ENCODE peak calls at places on chromosomes 13 and 19, in nine cellular contexts. E is PC-9, L is mammary epithelial cell, K is HCT116, P is hepatocyte, Y is neural progenitor cell, Q is HepG2, B is GM23248, W is SK-N-MC. X is an unnamed sample.

GRCh38 chr13:40116008-40116407 is 460.5 kb downstream of the COG6 start:
- DNase-seq in E (peak), L (peak), K (peak), P (peak), Y (no peak), Q (peak), B (peak), W (no peak), X (peak)

GRCh38 chr19:51372649-51373504 is at the start of gene NKG7:
- DNase-seq in E (no peak), L (no peak), K (no peak), P (no peak), Y (no peak), Q (no peak), B (no peak), W (no peak), X (no peak)

GRCh38 chr13:109412232-109412935 is 374.0 kb downstream of the IRS2 start:
- DNase-seq in E (no peak), L (no peak), K (peak), P (peak), Y (peak), Q (no peak), B (peak), W (no peak), X (peak)

GRCh38 chr13:97621631-97622030 is 187.7 kb downstream of the RAP2A start:
- DNase-seq in E (no peak), L (no peak), K (no peak), P (no peak), Y (peak), Q (no peak), B (no peak), W (no peak), X (no peak)

GRCh38 chr19:29665215-29665825 is at the start of gene PLEKHF1:
- DNase-seq in E (peak), L (peak), K (peak), P (peak), Y (peak), Q (peak), B (peak), W (no peak), X (peak)

GRCh38 chr19:44809856-44810554 is 1.1 kb downstream of the BCAM start:
- DNase-seq in E (no peak), L (peak), K (no peak), P (no peak), Y (peak), Q (no peak), B (no peak), W (no peak), X (no peak)

GRCh38 chr19:47106819-47107200 is 6.8 kb downstream of the ZC3H4 start:
- DNase-seq in E (no peak), L (no peak), K (no peak), P (no peak), Y (no peak), Q (no peak), B (peak), W (no peak), X (peak)

GRCh38 chr19:3098141-3098514 is 4.0 kb downstream of the GNA11 start:
- DNase-seq in E (no peak), L (peak), K (no peak), P (no peak), Y (no peak), Q (no peak), B (no peak), W (no peak), X (no peak)

GRCh38 chr13:28820099-28821051 is at the start of gene MTUS2:
- DNase-seq in E (no peak), L (peak), K (no peak), P (peak), Y (peak), Q (no peak), B (peak), W (no peak), X (no peak)

GRCh38 chr13:101755228-101755887 is 302.9 kb downstream of the ITGBL1 start:
- DNase-seq in E (no peak), L (no peak), K (no peak), P (no peak), Y (no peak), Q (no peak), B (no peak), W (no peak), X (peak)

GRCh38 chr13:52652170-52652979 is at the start of gene SUGT1:
- DNase-seq in E (peak), L (peak), K (peak), P (peak), Y (peak), Q (peak), B (peak), W (peak), X (peak)

GRCh38 chr19:46299004-46299509 is 2.2 kb downstream of the HIF3A start:
- DNase-seq in E (peak), L (peak), K (peak), P (peak), Y (no peak), Q (peak), B (peak), W (no peak), X (peak)

GRCh38 chr13:77387607-77388200 is 60.8 kb upstream of the MYCBP2 start:
- DNase-seq in E (no peak), L (no peak), K (no peak), P (no peak), Y (no peak), Q (no peak), B (peak), W (no peak), X (no peak)

GRCh38 chr19:48656840-48657474 is 11.0 kb upstream of the CA11 start:
- DNase-seq in E (no peak), L (peak), K (no peak), P (peak), Y (no peak), Q (no peak), B (peak), W (no peak), X (peak)

GRCh38 chr13:44374348-44374712 is 706 bp downstream of the SERP2 start:
- DNase-seq in E (no peak), L (no peak), K (no peak), P (no peak), Y (no peak), Q (no peak), B (no peak), W (no peak), X (no peak)

GRCh38 chr13:30802953-30803478 is 67.7 kb downstream of the ALOX5AP start:
- DNase-seq in E (peak), L (peak), K (peak), P (peak), Y (peak), Q (peak), B (peak), W (no peak), X (peak)

GRCh38 chr19:30070970-30071632 is 129.1 kb downstream of the URI1 start:
- DNase-seq in E (no peak), L (no peak), K (no peak), P (no peak), Y (no peak), Q (no peak), B (no peak), W (no peak), X (no peak)

DNA sequence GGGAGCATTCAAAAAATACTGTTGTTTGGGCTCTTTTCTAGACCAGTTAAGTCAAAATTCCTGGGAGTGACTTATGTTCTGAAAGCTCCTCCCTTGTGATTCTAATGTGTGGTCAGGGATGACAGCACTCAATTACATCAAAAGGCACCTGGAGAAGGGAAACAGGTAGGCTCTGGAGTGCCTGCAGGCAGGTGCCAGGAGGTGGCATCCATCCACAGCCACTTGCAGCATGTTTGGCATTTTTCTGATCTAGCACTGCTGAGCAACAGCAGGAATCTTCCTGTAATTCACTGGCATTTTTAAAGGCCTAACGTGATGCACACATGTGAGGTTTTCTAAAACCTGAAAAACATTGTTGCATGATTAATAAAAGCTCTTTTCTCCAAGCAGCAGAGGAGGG is 94.6 kb downstream of the CCNA1 start:
- DNase-seq in E (no peak), L (peak), K (no peak), P (no peak), Y (no peak), Q (no peak), B (no peak), W (no peak), X (no peak)
- TF ChIP-seq EZH2 in E (no peak), L (no peak), K (no peak), P (no peak), Y (no peak), Q (no peak), B (no peak), W (no peak), X (no peak)

GRCh38 chr19:18607222-18608101 is 863 bp upstream of the CRLF1 start:
- DNase-seq in E (no peak), L (no peak), K (no peak), P (no peak), Y (peak), Q (no peak), B (peak), W (no peak), X (no peak)
- TF ChIP-seq EZH2 in E (peak), L (peak), K (no peak), P (peak), Y (peak), Q (no peak), B (no peak), W (no peak), X (peak)

GRCh38 chr19:1691589-1692290 is 39.3 kb upstream of the TCF3 start:
- DNase-seq in E (no peak), L (no peak), K (no peak), P (no peak), Y (no peak), Q (no peak), B (no peak), W (no peak), X (no peak)
- TF ChIP-seq EZH2 in E (no peak), L (no peak), K (no peak), P (no peak), Y (peak), Q (no peak), B (no peak), W (no peak), X (no peak)

GRCh38 chr13:26061947-26062346 is 10.1 kb upstream of the SHISA2 start:
- DNase-seq in E (no peak), L (peak), K (no peak), P (peak), Y (no peak), Q (no peak), B (peak), W (no peak), X (peak)
- TF ChIP-seq EZH2 in E (no peak), L (no peak), K (no peak), P (no peak), Y (no peak), Q (no peak), B (no peak), W (no peak), X (no peak)

GRCh38 chr19:1315470-1316166 is 29.9 kb downstream of the EFNA2 start:
- DNase-seq in E (peak), L (peak), K (peak), P (peak), Y (peak), Q (no peak), B (peak), W (no peak), X (peak)
- TF ChIP-seq EZH2 in E (no peak), L (no peak), K (no peak), P (no peak), Y (peak), Q (no peak), B (no peak), W (no peak), X (no peak)

X was measured in fibroblast of lung.